ENCODE peak calls at places on chromosomes 6 and 20, in eight cellular contexts. S is AG10803, V is pancreas, L is fibroblast of the aortic adventitia, R is fibroblast of mammary gland, M is IMR-90, Q is thoracic aorta, F is upper lobe of left lung. H is an unnamed sample.

GRCh38 chr6:157215702-157216101 is 107.6 kb downstream of the TMEM242 start:
- DNase-seq in R (no peak), V (no peak), Q (no peak), M (no peak), S (no peak), L (no peak), F (no peak), H (no peak)

GRCh38 chr20:44571367-44571766 is 11.0 kb upstream of the PKIG start:
- DNase-seq in Q (no peak), R (no peak), L (no peak), S (no peak), M (no peak), F (no peak), V (no peak), H (no peak)

GRCh38 chr20:33995053-33995816 is 1.5 kb downstream of the RALY start:
- DNase-seq in V (no peak), R (peak), Q (no peak), L (peak), F (no peak), M (no peak), S (no peak), H (peak)

GRCh38 chr20:62543470-62544302 is 67.9 kb upstream of the GATA5 start:
- DNase-seq in M (no peak), L (no peak), V (no peak), Q (no peak), F (peak), S (no peak), R (no peak), H (no peak)

GRCh38 chr6:39088331-39088730 is 26.7 kb downstream of the SAYSD1 start:
- DNase-seq in V (no peak), M (peak), Q (no peak), F (no peak), S (peak), R (peak), L (peak), H (peak)

GRCh38 chr20:23049933-23050838 is 714 bp upstream of the THBD start:
- DNase-seq in V (no peak), L (no peak), R (no peak), M (no peak), F (peak), Q (no peak), S (no peak), H (peak)

GRCh38 chr6:88662163-88662580 is 301.2 kb downstream of the RNGTT start:
- DNase-seq in R (no peak), S (no peak), Q (no peak), M (no peak), L (no peak), V (no peak), F (no peak), H (no peak)

GRCh38 chr20:16293590-16293989 is 279.7 kb downstream of the KIF16B start:
- DNase-seq in L (no peak), R (peak), V (no peak), Q (no peak), F (no peak), S (no peak), M (peak), H (no peak)

GRCh38 chr20:46063151-46063550 is 26.6 kb downstream of the NCOA5 start:
- DNase-seq in V (no peak), L (no peak), F (no peak), M (no peak), Q (no peak), R (no peak), S (no peak), H (no peak)

GRCh38 chr6:152635949-152636674 is 1.1 kb downstream of the SYNE1 start:
- DNase-seq in F (peak), R (peak), M (peak), V (no peak), L (peak), Q (no peak), S (peak), H (peak)

GRCh38 chr6:111812080-111813038 is 60.9 kb downstream of the FYN start:
- DNase-seq in S (no peak), M (no peak), V (no peak), F (no peak), L (peak), Q (no peak), R (no peak), H (no peak)

GRCh38 chr6:124755321-124755720 is 206.9 kb upstream of the RNF217 start:
- DNase-seq in S (no peak), Q (no peak), V (no peak), M (no peak), L (no peak), R (no peak), F (no peak), H (no peak)

GRCh38 chr6:19895866-19896579 is 58.9 kb downstream of the ID4 start:
- DNase-seq in V (no peak), S (no peak), F (no peak), M (no peak), R (no peak), Q (no peak), L (no peak), H (no peak)

GRCh38 chr6:113734886-113735481 is 122.2 kb upstream of the MARCKS start:
- DNase-seq in V (no peak), Q (no peak), F (no peak), S (peak), R (peak), L (peak), M (peak), H (peak)

GRCh38 chr6:71510057-71510713 is 221.6 kb downstream of the OGFRL1 start:
- DNase-seq in M (peak), F (no peak), R (peak), V (peak), L (peak), S (peak), Q (no peak), H (peak)

GRCh38 chr6:164926686-164927085 is 382.7 kb downstream of the C6orf118 start:
- DNase-seq in L (no peak), F (no peak), R (no peak), M (no peak), V (no peak), Q (no peak), S (no peak), H (peak)
- TF ChIP-seq CTCF in L (no peak), F (no peak), R (no peak), M (no peak), V (no peak), Q (no peak), S (no peak), H (no peak)

GRCh38 chr20:1301031-1301529 is 27.9 kb downstream of the SDCBP2 start:
- DNase-seq in F (no peak), M (peak), V (no peak), Q (no peak), R (peak), S (peak), L (peak), H (peak)
- TF ChIP-seq CTCF in F (no peak), M (no peak), V (no peak), Q (no peak), R (no peak), S (no peak), L (no peak), H (no peak)

DNA sequence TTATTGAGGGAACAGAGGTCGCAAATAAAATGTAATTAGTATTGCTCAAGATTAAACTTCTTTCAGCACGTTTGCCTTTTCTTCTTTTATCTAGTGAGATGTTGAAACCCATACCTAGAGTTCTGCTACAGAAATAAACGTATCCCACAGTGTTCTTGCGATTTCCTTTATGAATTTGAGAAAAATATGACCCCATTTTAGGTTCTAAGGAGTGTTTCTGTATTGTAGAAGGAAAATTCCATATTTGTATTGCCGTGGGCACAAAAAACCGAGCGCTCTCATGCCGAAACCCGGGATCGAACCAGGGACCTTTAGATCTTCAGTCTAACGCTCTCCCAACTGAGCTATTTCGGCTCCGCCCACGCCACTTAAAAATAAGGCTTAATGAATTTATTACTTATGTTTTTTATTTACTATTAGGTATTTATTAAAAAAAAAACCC is 23.7 kb downstream of the ZNF311 start:
- DNase-seq in V (peak), L (peak), F (no peak), Q (no peak), M (peak), R (peak), S (peak), H (peak)
- TF ChIP-seq CTCF in V (no peak), L (no peak), F (no peak), Q (no peak), M (no peak), R (no peak), S (no peak), H (no peak)

DNA sequence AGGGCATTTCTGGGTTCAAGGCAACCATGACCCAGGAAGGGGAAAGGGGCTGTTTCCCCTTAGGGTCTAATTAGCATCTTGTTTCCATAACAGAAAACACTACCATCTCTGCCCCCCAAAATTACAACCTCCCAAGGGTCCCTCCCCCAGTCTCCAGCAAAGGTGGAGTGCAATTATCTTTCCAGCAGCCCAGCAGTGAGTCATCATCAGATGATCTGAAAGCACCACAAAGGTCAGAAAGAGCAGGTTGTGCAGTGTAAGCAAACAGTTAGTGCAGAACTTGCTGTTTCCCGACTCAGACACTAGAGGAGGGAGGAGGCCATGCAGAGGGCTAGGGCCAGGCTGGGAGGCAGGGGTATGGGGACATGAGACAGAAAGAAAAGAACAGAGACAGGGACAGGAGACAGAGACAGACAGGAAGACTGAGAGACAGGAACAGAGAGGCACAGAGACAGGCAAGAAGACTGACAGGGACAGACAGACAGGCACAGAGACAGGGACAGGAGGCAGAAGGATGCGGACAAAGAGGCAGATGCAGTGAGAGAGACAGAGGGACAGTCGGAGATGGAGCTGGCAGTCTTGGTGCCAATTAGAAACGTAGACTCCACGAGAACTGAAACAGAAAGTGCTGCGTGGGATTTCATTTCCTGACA is 62.5 kb downstream of the PYGB start:
- DNase-seq in L (peak), F (no peak), R (peak), S (peak), Q (no peak), M (peak), V (no peak), H (peak)
- TF ChIP-seq CTCF in L (peak), F (no peak), R (peak), S (peak), Q (peak), M (peak), V (no peak), H (peak)

GRCh38 chr6:17907467-17908229 is 79.8 kb downstream of the KIF13A start:
- DNase-seq in M (peak), S (peak), L (peak), V (no peak), R (peak), Q (peak), F (no peak), H (peak)
- TF ChIP-seq CTCF in M (peak), S (peak), L (peak), V (no peak), R (peak), Q (no peak), F (no peak), H (peak)

DNA sequence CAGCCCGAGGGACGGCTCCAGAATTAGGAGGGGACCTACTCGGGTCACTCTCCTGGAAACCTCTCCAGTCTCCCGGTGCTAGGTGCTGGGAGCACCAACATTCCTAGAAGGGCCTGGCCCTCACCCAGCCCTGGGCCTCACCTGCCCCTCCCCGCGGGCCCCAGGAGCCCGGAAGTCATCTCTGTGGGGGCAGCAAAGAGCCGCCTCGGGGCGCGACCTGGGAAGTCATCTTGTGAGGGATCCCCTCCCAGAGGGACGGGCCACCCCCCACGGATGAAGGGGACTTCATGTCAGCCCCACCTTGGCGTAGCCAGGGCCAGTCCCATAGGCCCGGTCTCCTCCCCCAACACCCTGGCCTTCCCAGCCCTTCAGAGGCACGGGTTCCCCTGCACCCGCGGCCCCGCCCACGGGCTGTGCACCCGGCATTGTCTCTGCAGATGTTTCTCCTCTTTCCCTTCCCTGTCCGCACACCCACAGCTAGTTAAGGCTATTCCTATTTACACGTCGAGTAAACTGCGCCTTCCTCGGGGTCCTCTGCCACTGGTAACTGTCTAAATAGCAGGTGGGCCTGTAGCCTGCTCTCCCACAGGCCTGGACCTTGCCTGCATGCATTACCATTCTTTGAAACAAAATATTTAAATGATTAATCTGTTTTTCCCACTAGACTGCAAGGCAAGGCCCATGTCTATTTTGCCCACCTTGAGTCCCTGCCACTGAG is 896 bp upstream of the RNASET2 start:
- DNase-seq in M (no peak), V (peak), R (no peak), L (no peak), Q (no peak), S (peak), F (peak), H (no peak)
- TF ChIP-seq CTCF in M (no peak), V (no peak), R (no peak), L (no peak), Q (no peak), S (no peak), F (no peak), H (no peak)

H was measured in astrocyte of the spinal cord.